ENCODE peak calls at places on chromosomes 11 and 22, in eight cellular contexts. P, X, V, Z, L, Q, K and H are unnamed samples.

GRCh38 chr22:31944700-31945477 is 554 bp downstream of the YWHAH start:
- DNase-seq in L (no peak), X (peak), Z (no peak), V (peak), Q (no peak), P (peak), K (no peak), H (peak)

GRCh38 chr22:33883561-33883960 is 36.7 kb downstream of the LARGE1 start:
- DNase-seq in Z (no peak), V (no peak), X (no peak), P (no peak), Q (no peak), K (no peak), L (no peak), H (no peak)

GRCh38 chr22:22520667-22521602 is 865 bp upstream of the ZNF280A start:
- DNase-seq in L (no peak), Z (no peak), P (no peak), X (no peak), V (no peak), K (no peak), Q (no peak), H (no peak)

GRCh38 chr22:46381142-46381541 is 45.6 kb downstream of the TRMU start:
- DNase-seq in K (no peak), P (peak), X (no peak), Q (no peak), Z (no peak), V (no peak), L (no peak), H (no peak)

GRCh38 chr11:44889266-44889665 is 61.4 kb downstream of the TP53I11 start:
- DNase-seq in L (no peak), Q (no peak), V (no peak), P (no peak), Z (no peak), K (peak), X (no peak), H (no peak)

GRCh38 chr11:96263361-96263763 is 79.6 kb downstream of the MAML2 start:
- DNase-seq in Z (no peak), V (no peak), K (peak), X (no peak), P (peak), Q (no peak), L (peak), H (no peak)

GRCh38 chr11:3786781-3787428 is 10.4 kb downstream of the NUP98 start:
- DNase-seq in X (no peak), V (no peak), P (no peak), L (no peak), Z (no peak), Q (no peak), K (peak), H (no peak)

GRCh38 chr11:35752115-35752514 is 89.5 kb downstream of the TRIM44 start:
- DNase-seq in Q (no peak), P (no peak), V (no peak), X (no peak), K (peak), L (no peak), Z (no peak), H (no peak)

GRCh38 chr11:20256925-20257324 is 96.7 kb upstream of the DBX1 start:
- DNase-seq in V (no peak), Q (no peak), Z (no peak), X (no peak), P (no peak), K (no peak), L (no peak), H (no peak)

GRCh38 chr11:63505857-63506528 is at the start of gene LGALS12:
- DNase-seq in L (peak), X (no peak), Q (no peak), P (no peak), K (no peak), V (no peak), Z (no peak), H (no peak)

GRCh38 chr22:37566903-37567798 is 6.9 kb downstream of the CDC42EP1 start:
- DNase-seq in L (peak), Q (no peak), Z (no peak), X (peak), V (peak), P (peak), K (no peak), H (peak)

GRCh38 chr11:11973866-11974265 is 34.6 kb downstream of the DKK3 start:
- DNase-seq in Q (no peak), K (no peak), Z (no peak), P (no peak), V (peak), L (no peak), X (no peak), H (no peak)

GRCh38 chr22:38269466-38269865 is 3.3 kb downstream of the TMEM184B start:
- DNase-seq in Z (no peak), Q (no peak), L (no peak), K (no peak), X (no peak), P (no peak), V (no peak), H (no peak)

GRCh38 chr11:11081273-11081672 is 223.4 kb upstream of the ZBED5 start:
- DNase-seq in P (no peak), L (no peak), Q (no peak), V (no peak), X (no peak), K (no peak), Z (no peak), H (no peak)

GRCh38 chr11:115642660-115643059 is 138.4 kb upstream of the CADM1 start:
- DNase-seq in Z (no peak), X (no peak), K (no peak), L (no peak), P (no peak), V (no peak), Q (no peak), H (no peak)

GRCh38 chr11:122317337-122317736 is 201.3 kb upstream of the BLID start:
- DNase-seq in X (no peak), P (peak), Z (peak), K (peak), Q (no peak), V (no peak), L (no peak), H (no peak)

GRCh38 chr11:59212744-59213573 is at the start of gene MPEG1:
- DNase-seq in L (no peak), P (peak), Q (no peak), V (no peak), X (no peak), K (no peak), Z (no peak), H (no peak)